ENCODE peak calls at places on chromosomes 11 and 22, in ten cellular contexts. Q is GM23338; C is BJ; F is fibroblast of mammary gland; E is endothelial cell of umbilical vein; I is RWPE1; V is activated CD8-positive, alpha-beta T cell treated with anti-CD3 and anti-CD28 coated beads for 36 hours; H is heart left ventricle; W is stomach; N is cardiac fibroblast. X is an unnamed sample.

GRCh38 chr22:20238567-20239062 is 29.5 kb downstream of the RTN4R start:
- DNase-seq in E (peak), Q (peak), I (peak), W (peak), F (peak), C (no peak), V (peak), N (no peak), H (peak), X (peak)

GRCh38 chr11:122772945-122773344 is 65.4 kb upstream of the CRTAM start:
- DNase-seq in V (no peak), W (no peak), F (peak), I (no peak), Q (no peak), C (no peak), H (no peak), E (no peak), N (peak), X (no peak)

GRCh38 chr11:10567466-10567865 is 999 bp downstream of the LYVE1 start:
- DNase-seq in Q (no peak), F (no peak), C (no peak), N (no peak), H (no peak), W (no peak), E (no peak), V (no peak), I (no peak), X (no peak)

GRCh38 chr22:38685761-38686160 is 4.0 kb downstream of the TOMM22 start:
- DNase-seq in H (no peak), N (no peak), W (no peak), I (no peak), C (no peak), E (no peak), V (no peak), Q (no peak), F (no peak), X (no peak)

GRCh38 chr22:32911526-32911925 is 110.0 kb downstream of the TIMP3 start:
- DNase-seq in F (peak), H (no peak), E (no peak), C (no peak), I (no peak), Q (no peak), W (no peak), N (no peak), V (no peak), X (no peak)

GRCh38 chr11:109939176-109939810 is 153.9 kb upstream of the ZC3H12C start:
- DNase-seq in H (peak), W (no peak), E (peak), C (peak), Q (peak), I (peak), V (peak), N (peak), F (peak), X (no peak)

GRCh38 chr11:118791961-118792578 is 1.1 kb upstream of the DDX6 start:
- DNase-seq in H (peak), C (no peak), V (peak), E (no peak), I (peak), F (no peak), Q (peak), N (peak), W (peak), X (peak)

GRCh38 chr11:76235233-76236091 is 29.2 kb upstream of the WNT11 start:
- DNase-seq in F (peak), V (peak), I (peak), H (peak), Q (peak), E (peak), W (peak), C (peak), N (peak), X (peak)

GRCh38 chr11:115197433-115197832 is 306.8 kb downstream of the CADM1 start:
- DNase-seq in F (no peak), N (no peak), Q (no peak), W (no peak), I (no peak), C (no peak), H (no peak), V (no peak), E (no peak), X (no peak)

GRCh38 chr11:130465259-130465658 is 16.8 kb downstream of the ADAMTS15 start:
- DNase-seq in C (no peak), H (no peak), W (no peak), E (no peak), I (no peak), V (no peak), Q (no peak), N (peak), F (peak), X (no peak)

GRCh38 chr11:118338637-118339061 is 3.9 kb downstream of the CD3D start:
- DNase-seq in H (peak), C (no peak), W (peak), Q (peak), F (no peak), I (no peak), V (peak), E (no peak), N (peak), X (peak)

GRCh38 chr11:128291043-128291442 is 296.3 kb downstream of the ETS1 start:
- DNase-seq in V (peak), N (no peak), Q (no peak), W (no peak), E (no peak), H (peak), I (no peak), F (no peak), C (no peak), X (no peak)

GRCh38 chr11:57778318-57779037 is 16.9 kb downstream of the CTNND1 start:
- DNase-seq in N (peak), V (no peak), Q (peak), F (peak), E (peak), W (peak), H (peak), I (peak), C (peak), X (no peak)

GRCh38 chr11:130634981-130635473 is 186.6 kb downstream of the ADAMTS15 start:
- DNase-seq in W (no peak), I (peak), Q (no peak), N (peak), V (no peak), C (no peak), H (no peak), F (peak), E (peak), X (no peak)

GRCh38 chr11:47488674-47489394 is 39.9 kb upstream of the RAPSN start:
- DNase-seq in I (no peak), E (no peak), F (no peak), C (no peak), H (no peak), W (no peak), N (no peak), Q (no peak), V (no peak), X (no peak)

GRCh38 chr11:79762271-79762935 is 321.6 kb upstream of the TENM4 start:
- DNase-seq in F (peak), E (no peak), N (no peak), W (no peak), V (no peak), H (no peak), Q (peak), C (no peak), I (no peak), X (no peak)

GRCh38 chr11:112113539-112114457 is 27.1 kb downstream of the SDHD start:
- DNase-seq in V (no peak), H (no peak), N (peak), I (peak), C (no peak), E (peak), F (peak), Q (peak), W (no peak), X (peak)

GRCh38 chr11:1109918-1110705 is 35.4 kb downstream of the MUC2 start:
- DNase-seq in W (no peak), I (no peak), V (no peak), E (no peak), N (no peak), C (no peak), H (no peak), F (no peak), Q (no peak), X (no peak)

GRCh38 chr11:116658876-116659535 is 113.8 kb downstream of the BUD13 start:
- DNase-seq in C (no peak), E (no peak), I (no peak), H (no peak), F (no peak), Q (no peak), N (no peak), W (no peak), V (no peak), X (no peak)

GRCh38 chr22:46297151-46297819 is 615 bp downstream of the GTSE1 start:
- DNase-seq in I (peak), H (no peak), N (peak), C (no peak), F (peak), W (no peak), V (peak), E (peak), Q (peak), X (no peak)

GRCh38 chr11:70225629-70226582 is 22.8 kb downstream of the FADD start:
- DNase-seq in Q (no peak), E (no peak), C (no peak), N (no peak), H (no peak), I (no peak), F (no peak), W (peak), V (no peak), X (no peak)

GRCh38 chr22:24055283-24055682 is 44.2 kb downstream of the CABIN1 start:
- DNase-seq in V (no peak), E (no peak), F (no peak), Q (no peak), N (no peak), H (no peak), C (no peak), W (no peak), I (no peak), X (no peak)

GRCh38 chr11:19931141-19931767 is 218.6 kb downstream of the NAV2 start:
- DNase-seq in H (no peak), F (peak), E (no peak), I (no peak), W (no peak), Q (no peak), C (peak), N (no peak), V (no peak), X (no peak)

GRCh38 chr11:116840224-116840745 is 2.9 kb upstream of the APOA1 start:
- DNase-seq in W (no peak), H (no peak), V (no peak), N (peak), C (no peak), I (no peak), Q (peak), F (peak), E (no peak), X (no peak)

GRCh38 chr22:35419756-35420155 is 19.8 kb downstream of the MCM5 start:
- DNase-seq in W (no peak), N (no peak), E (no peak), C (no peak), H (no peak), Q (no peak), I (no peak), V (no peak), F (no peak), X (no peak)

GRCh38 chr11:130124096-130124495 is 35.5 kb upstream of the ST14 start:
- DNase-seq in E (peak), H (peak), Q (no peak), F (peak), V (no peak), I (peak), W (peak), C (peak), N (peak), X (no peak)

GRCh38 chr22:47205562-47205961 is 443.1 kb downstream of the TBC1D22A start:
- DNase-seq in W (peak), C (no peak), N (no peak), E (no peak), H (no peak), Q (no peak), F (no peak), V (no peak), I (no peak), X (no peak)

GRCh38 chr22:23385301-23386244 is 194.5 kb downstream of the IGLL1 start:
- DNase-seq in E (peak), H (peak), V (peak), W (peak), C (no peak), I (peak), N (peak), F (peak), Q (peak), X (peak)

GRCh38 chr11:27158763-27159679 is 118.4 kb downstream of the BBOX1 start:
- DNase-seq in F (peak), W (peak), V (peak), H (peak), Q (peak), N (peak), C (peak), E (peak), I (peak), X (peak)

GRCh38 chr11:58067685-58068084 is 36.9 kb downstream of the OR6Q1 start:
- DNase-seq in W (no peak), C (no peak), N (no peak), F (peak), Q (no peak), H (no peak), I (no peak), E (no peak), V (no peak), X (no peak)

GRCh38 chr11:1039481-1040427 is 3.2 kb upstream of the MUC6 start:
- DNase-seq in Q (no peak), N (no peak), W (peak), E (no peak), F (no peak), H (peak), C (no peak), I (no peak), V (no peak), X (no peak)

GRCh38 chr11:12677131-12677530 is 2.9 kb downstream of the TEAD1 start:
- DNase-seq in I (peak), W (no peak), C (no peak), F (peak), V (no peak), N (peak), H (no peak), E (peak), Q (no peak), X (no peak)

GRCh38 chr11:128354476-128354875 is 232.9 kb downstream of the ETS1 start:
- DNase-seq in F (peak), C (no peak), I (no peak), H (no peak), N (peak), V (no peak), W (no peak), E (no peak), Q (no peak), X (no peak)

DNA sequence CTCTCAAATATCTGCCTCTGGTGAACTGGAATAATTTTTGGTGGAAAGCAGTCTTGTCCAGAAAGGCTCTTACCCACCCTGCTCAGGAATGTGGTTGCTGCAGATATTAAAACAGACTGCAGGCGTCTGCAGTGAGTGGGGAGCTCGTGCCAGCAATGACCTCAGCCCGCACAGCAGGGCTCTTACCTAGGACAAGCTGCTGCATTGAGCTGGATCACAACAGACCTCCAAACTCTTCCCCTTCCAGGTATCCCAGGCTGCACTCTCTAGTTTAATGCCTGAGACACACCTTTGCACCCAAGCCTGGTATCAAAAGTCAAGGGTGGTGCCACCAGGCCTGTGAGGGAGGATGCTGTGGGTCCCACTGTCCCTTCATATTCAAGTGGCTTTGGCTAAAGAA is 69.7 kb upstream of the CDON start:
- DNase-seq in Q (no peak), C (no peak), E (no peak), W (peak), V (no peak), N (no peak), I (peak), F (no peak), H (peak), X (no peak)
- TF ChIP-seq CTCF in Q (no peak), C (no peak), E (no peak), W (no peak), V (no peak), N (no peak), I (no peak), F (no peak), H (peak), X (no peak)

DNA sequence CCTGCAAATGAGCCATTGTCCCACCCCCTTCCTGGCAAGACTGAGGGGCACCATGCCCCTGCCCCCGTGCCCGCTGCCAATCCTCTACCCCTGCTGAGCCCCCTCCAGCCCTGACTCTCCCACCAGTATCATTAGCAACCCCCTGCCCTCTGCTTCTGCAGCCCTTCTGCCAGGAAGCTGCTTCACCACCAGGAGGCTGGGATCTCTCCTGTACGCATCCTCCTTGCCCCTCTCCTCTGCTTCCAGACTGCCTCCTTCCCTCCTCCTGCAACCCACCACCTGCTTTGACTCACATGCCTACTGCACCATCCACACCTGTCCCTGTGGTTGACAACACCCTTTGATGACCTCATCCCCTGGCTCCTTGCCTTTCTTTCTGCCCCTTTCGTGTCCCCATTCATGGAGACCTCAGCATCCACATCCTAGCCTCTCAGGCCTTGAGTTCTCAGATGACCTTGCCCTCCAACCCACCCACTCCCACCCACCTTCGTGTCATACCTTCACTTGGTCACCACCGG is 13.4 kb upstream of the PNPLA3 start:
- DNase-seq in V (no peak), F (no peak), C (no peak), I (no peak), H (no peak), E (no peak), W (no peak), N (no peak), Q (no peak), X (no peak)
- TF ChIP-seq CTCF in V (no peak), F (no peak), C (no peak), I (no peak), H (no peak), E (no peak), W (no peak), N (no peak), Q (no peak), X (no peak)

DNA sequence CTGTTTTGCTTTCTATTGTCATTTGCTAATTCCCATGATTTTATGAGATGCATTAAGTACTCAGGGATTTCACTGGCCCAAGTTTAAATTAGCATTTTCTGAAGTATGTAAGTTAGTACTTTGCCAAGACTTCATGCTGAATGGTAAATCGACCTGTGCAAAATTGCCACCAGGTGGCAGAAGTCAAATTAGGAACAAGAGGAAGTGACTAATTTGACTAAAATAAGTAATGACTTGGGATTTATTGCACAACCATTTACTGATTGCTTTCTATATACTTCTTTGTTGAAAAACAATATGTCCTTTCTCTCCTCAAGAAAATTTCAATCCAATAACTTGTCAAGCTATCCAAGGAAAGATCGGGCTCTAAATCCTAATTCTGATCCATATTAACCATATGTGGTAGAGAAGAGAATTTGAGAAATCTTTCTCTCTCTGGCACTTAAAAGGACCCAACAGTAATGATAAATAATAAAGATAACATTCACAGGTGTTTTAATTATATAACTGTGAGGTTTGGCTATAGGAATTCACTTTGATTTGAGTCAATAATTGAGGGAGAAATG is 253.7 kb upstream of the CHORDC1 start:
- DNase-seq in W (peak), F (peak), H (peak), C (no peak), Q (peak), N (peak), I (peak), V (peak), E (peak), X (no peak)
- TF ChIP-seq CTCF in W (no peak), F (peak), H (peak), C (no peak), Q (peak), N (no peak), I (peak), V (peak), E (peak), X (peak)

GRCh38 chr22:43228330-43228729 is 41.4 kb upstream of the TTLL12 start:
- DNase-seq in I (peak), V (peak), C (no peak), F (peak), E (peak), H (no peak), W (peak), N (peak), Q (peak), X (peak)
- TF ChIP-seq CTCF in I (no peak), V (peak), C (peak), F (peak), E (peak), H (peak), W (no peak), N (peak), Q (peak), X (peak)

GRCh38 chr11:44138980-44139379 is 43.5 kb downstream of the EXT2 start:
- DNase-seq in H (no peak), N (no peak), F (no peak), E (no peak), I (no peak), W (no peak), C (no peak), Q (no peak), V (no peak), X (no peak)
- TF ChIP-seq CTCF in H (no peak), N (no peak), F (no peak), E (no peak), I (no peak), W (no peak), C (no peak), Q (no peak), V (no peak), X (no peak)

GRCh38 chr22:37546436-37547248 is 13.6 kb upstream of the CDC42EP1 start:
- DNase-seq in W (peak), V (no peak), Q (peak), F (peak), H (peak), N (peak), C (no peak), E (peak), I (no peak), X (no peak)
- TF ChIP-seq CTCF in W (no peak), V (no peak), Q (no peak), F (no peak), H (no peak), N (peak), C (peak), E (no peak), I (no peak), X (no peak)

DNA sequence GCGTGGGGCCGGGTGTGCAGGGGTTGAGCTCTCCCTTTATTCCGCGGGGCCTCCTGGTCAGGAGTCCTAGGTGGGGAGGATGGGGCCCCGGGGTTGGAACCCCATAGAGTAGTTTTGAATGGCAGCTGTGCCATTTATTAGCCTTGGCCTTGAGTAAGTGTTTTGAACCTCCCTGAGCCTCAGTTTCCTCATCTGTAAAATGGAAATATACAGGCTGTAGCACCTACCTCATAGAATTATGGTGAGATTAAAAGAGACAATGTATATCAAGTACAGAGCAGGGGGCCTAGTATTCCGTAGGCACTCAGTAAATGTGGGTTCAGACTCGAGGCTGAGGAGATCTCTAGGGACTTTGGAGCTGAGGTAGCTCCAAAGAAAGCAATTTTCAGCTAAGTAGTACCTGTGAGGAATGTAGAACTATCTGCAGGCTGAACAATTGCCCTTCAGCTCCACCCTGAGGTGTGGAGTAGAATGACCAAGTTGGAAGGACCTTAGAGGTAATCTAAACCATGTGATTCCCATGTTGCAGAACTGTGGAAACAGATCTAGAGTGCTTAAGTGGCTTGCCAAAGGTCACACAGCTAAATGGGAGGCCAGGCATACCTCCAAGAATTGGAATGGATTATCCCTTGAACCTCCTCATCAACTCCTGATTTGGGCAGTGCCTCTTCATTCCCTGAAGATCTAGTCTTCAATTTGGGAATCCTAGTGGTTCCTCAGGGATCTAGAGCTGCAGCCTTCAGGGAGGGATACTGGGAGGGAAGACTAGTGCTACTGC is 675 bp downstream of the PGAP2 start:
- DNase-seq in V (peak), I (peak), C (no peak), F (peak), N (peak), Q (peak), E (peak), W (peak), H (no peak), X (peak)
- TF ChIP-seq CTCF in V (peak), I (peak), C (peak), F (peak), N (peak), Q (peak), E (peak), W (no peak), H (no peak), X (peak)

X was measured in GM13976.